ENCODE peak calls at places on chromosome 4, in five cellular contexts. F is psoas muscle, X is lower lobe of right lung, V is mucosa of descending colon, E is suprapubic skin. R is an unnamed sample.

GRCh38 chr4:19026281-19026680 is 1004.7 kb upstream of the LCORL start:
- DNase-seq in E (no peak), F (no peak), V (no peak), X (no peak), R (peak)

GRCh38 chr4:107931775-107932321 is 499 bp downstream of the CYP2U1 start:
- DNase-seq in E (peak), V (peak), F (no peak), X (peak), R (no peak)

GRCh38 chr4:18917689-18918088 is 896.1 kb upstream of the LCORL start:
- DNase-seq in F (no peak), E (no peak), X (no peak), V (no peak), R (peak)

GRCh38 chr4:84751707-84752106 is 168.8 kb downstream of the CDS1 start:
- DNase-seq in F (no peak), X (no peak), V (no peak), E (no peak), R (no peak)

GRCh38 chr4:101345596-101346311 is 1.6 kb downstream of the PPP3CA start:
- DNase-seq in E (peak), X (peak), F (peak), V (peak), R (peak)

GRCh38 chr4:41136456-41136855 is 77.9 kb downstream of the APBB2 start:
- DNase-seq in X (no peak), E (no peak), V (no peak), F (no peak), R (no peak)

GRCh38 chr4:70874268-70875156 is 27.7 kb upstream of the MOB1B start:
- DNase-seq in E (no peak), X (no peak), F (no peak), V (no peak), R (no peak)

GRCh38 chr4:147639388-147639787 is 22.2 kb downstream of the TMEM184C start:
- DNase-seq in X (no peak), E (no peak), F (no peak), V (no peak), R (no peak)

GRCh38 chr4:148065069-148065468 is 333.2 kb downstream of the ARHGAP10 start:
- DNase-seq in X (no peak), V (no peak), E (no peak), F (no peak), R (peak)

GRCh38 chr4:27066591-27066990 is 205.9 kb downstream of the STIM2 start:
- DNase-seq in F (no peak), X (peak), E (no peak), V (no peak), R (no peak)

GRCh38 chr4:168449740-168450442 is 30.4 kb downstream of the DDX60L start:
- DNase-seq in F (no peak), E (no peak), X (no peak), V (no peak), R (peak)

GRCh38 chr4:164997324-164997723 is 19.9 kb upstream of the TRIM61 start:
- DNase-seq in X (no peak), E (no peak), V (no peak), F (no peak), R (no peak)

GRCh38 chr4:88533937-88534750 is 10.6 kb upstream of the PYURF start:
- DNase-seq in X (no peak), E (no peak), V (no peak), F (no peak), R (peak)

GRCh38 chr4:8370106-8370787 is 70.3 kb downstream of the ACOX3 start:
- DNase-seq in V (peak), F (peak), X (peak), E (no peak), R (no peak)

GRCh38 chr4:33297091-33297490 is 2576.9 kb downstream of the PCDH7 start:
- DNase-seq in X (no peak), F (no peak), V (no peak), E (no peak), R (no peak)

GRCh38 chr4:99783940-99784339 is 32.7 kb upstream of the DAPP1 start:
- DNase-seq in V (no peak), F (no peak), X (no peak), E (no peak), R (no peak)

GRCh38 chr4:43277003-43277402 is 384.5 kb downstream of the GRXCR1 start:
- DNase-seq in E (no peak), F (no peak), V (no peak), X (no peak), R (peak)

GRCh38 chr4:31545755-31546154 is 825.6 kb downstream of the PCDH7 start:
- DNase-seq in E (no peak), F (no peak), V (no peak), X (no peak), R (no peak)

GRCh38 chr4:40502936-40503335 is 126.7 kb downstream of the RBM47 start:
- DNase-seq in V (no peak), X (no peak), F (no peak), E (no peak), R (no peak)

GRCh38 chr4:52051615-52052474 is 741 bp downstream of the SPATA18 start:
- DNase-seq in X (peak), E (no peak), V (peak), F (peak), R (peak)

GRCh38 chr4:120156115-120156718 is 89.6 kb upstream of the MAD2L1 start:
- DNase-seq in V (no peak), E (no peak), F (no peak), X (no peak), R (peak)

GRCh38 chr4:153643406-153644016 is 40.6 kb upstream of the TLR2 start:
- DNase-seq in X (no peak), F (no peak), V (no peak), E (no peak), R (peak)

GRCh38 chr4:39037491-39037825 is 5.2 kb upstream of the TMEM156 start:
- DNase-seq in F (no peak), X (no peak), V (no peak), E (no peak), R (peak)

GRCh38 chr4:182093947-182094346 is 149.3 kb upstream of the TENM3 start:
- DNase-seq in V (no peak), X (no peak), E (no peak), F (no peak), R (no peak)

GRCh38 chr4:85812776-85813175 is 337.8 kb downstream of the ARHGAP24 start:
- DNase-seq in E (no peak), X (no peak), F (no peak), V (no peak), R (no peak)

GRCh38 chr4:39685990-39686389 is 11.9 kb upstream of the UBE2K start:
- DNase-seq in F (no peak), X (no peak), E (no peak), V (no peak), R (no peak)

GRCh38 chr4:60173103-60173502 is 1027.0 kb upstream of the ADGRL3 start:
- DNase-seq in X (no peak), V (no peak), E (no peak), F (no peak), R (no peak)

GRCh38 chr4:77229433-77229832 is 72.4 kb downstream of the CCNG2 start:
- DNase-seq in X (no peak), V (no peak), F (no peak), E (no peak), R (no peak)

GRCh38 chr4:67897686-67898085 is 13.9 kb upstream of the TMPRSS11D start:
- DNase-seq in F (no peak), E (no peak), V (no peak), X (no peak), R (no peak)

GRCh38 chr4:40311811-40312346 is 23.3 kb upstream of the CHRNA9 start:
- DNase-seq in E (no peak), X (no peak), V (no peak), F (no peak), R (peak)

GRCh38 chr4:55635282-55635681 is 816 bp downstream of the NMU start:
- DNase-seq in V (no peak), X (no peak), F (no peak), E (no peak), R (no peak)

GRCh38 chr4:55633903-55634302 is 2.2 kb downstream of the NMU start:
- DNase-seq in E (no peak), F (no peak), X (no peak), V (no peak), R (no peak)

GRCh38 chr4:55636622-55636999 is 513 bp upstream of the NMU start:
- DNase-seq in V (no peak), X (no peak), E (no peak), F (no peak), R (no peak)

GRCh38 chr4:55635760-55636621 is at the start of gene NMU:
- DNase-seq in F (peak), V (peak), X (peak), E (no peak), R (peak)

DNA sequence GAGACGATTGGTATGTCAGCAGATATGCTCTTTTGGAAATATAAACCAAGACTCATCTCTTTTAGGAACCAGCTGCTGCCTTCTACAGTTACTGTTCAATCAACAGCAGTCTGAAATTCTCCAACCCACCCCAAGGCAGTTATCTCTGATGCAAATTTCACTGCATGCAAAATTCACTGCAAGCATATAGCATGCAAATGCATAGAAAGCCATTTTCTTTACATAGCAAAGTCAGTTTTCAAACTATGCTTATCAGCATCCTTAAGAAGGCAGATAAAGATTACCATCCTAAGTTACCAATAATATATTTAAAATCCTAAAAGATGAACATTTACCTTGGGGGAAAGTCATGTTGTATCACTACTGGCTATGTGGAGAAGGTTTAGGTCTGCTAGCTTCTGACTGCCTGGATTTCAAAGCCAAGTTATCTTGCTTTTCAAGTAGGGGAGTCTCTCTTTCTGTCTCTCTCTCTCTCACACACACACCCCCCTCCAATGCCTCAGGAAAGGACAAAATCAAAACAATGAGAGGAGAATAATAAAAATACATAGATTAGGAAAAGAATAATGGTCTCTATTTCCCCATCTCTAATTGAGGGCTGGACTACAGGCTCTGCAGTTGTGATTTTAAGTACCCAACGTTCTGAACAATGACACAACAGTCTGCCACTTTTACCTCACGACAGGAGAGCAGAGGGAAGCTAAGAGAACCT is 1.5 kb downstream of the NMU start:
- DNase-seq in X (no peak), F (no peak), V (no peak), E (no peak), R (no peak)
- H3K4me3 ChIP-seq in X (no peak), F (no peak), V (no peak), E (no peak), R (no peak)

GRCh38 chr4:1494416-1495315 is 88.4 kb upstream of the NKX1-1 start:
- DNase-seq in V (peak), F (peak), E (no peak), X (peak), R (no peak)
- TF ChIP-seq CTCF in V (no peak), F (no peak), E (no peak), X (no peak), R (no peak)

GRCh38 chr4:125323547-125324100 is 8.9 kb downstream of the FAT4 start:
- DNase-seq in E (no peak), V (no peak), F (no peak), X (no peak), R (peak)
- H3K4me3 ChIP-seq in E (peak), V (no peak), F (peak), X (peak), R (peak)

GRCh38 chr4:129218355-129218754 is 122.4 kb downstream of the C4orf33 start:
- DNase-seq in X (no peak), E (no peak), V (no peak), F (no peak), R (peak)
- TF ChIP-seq CTCF in X (no peak), E (no peak), V (no peak), F (peak), R (peak)